ENCODE peak calls at places on chromosome 2, in eight cellular contexts. I is stimulated activated CD4-positive, alpha-beta T cell treated with anti-CD3 and anti-CD28 coated beads, Interleukin-2, amount 100 ng/mL, for 48 hours; C is transverse colon; Y is BE2C; O is cardiac muscle cell; M is endothelial cell; E is ELF-1; S is WTC11. K is an unnamed sample.

GRCh38 chr2:46082531-46083485 is 214.4 kb upstream of the EPAS1 start:
- DNase-seq in C (peak; percentile 23), Y (no peak), E (no peak), M (no peak), S (no peak), I (no peak), O (peak; percentile 99), K (no peak)

GRCh38 chr2:157246212-157247067 is 11.1 kb upstream of the GALNT5 start:
- DNase-seq in Y (no peak), M (no peak), O (peak; percentile 70), C (no peak), S (peak; percentile 23), E (peak; percentile 31), I (no peak), K (peak; percentile 58)

GRCh38 chr2:60882971-60883753 is 1.8 kb downstream of the REL start:
- DNase-seq in Y (no peak), C (peak; percentile 24), I (no peak), E (no peak), O (peak; percentile 20), S (no peak), M (peak; percentile 8), K (no peak)

GRCh38 chr2:128789776-128790455 is 471.2 kb upstream of the HS6ST1 start:
- DNase-seq in I (no peak), C (no peak), O (no peak), E (no peak), M (no peak), S (no peak), Y (no peak), K (no peak)

GRCh38 chr2:238141541-238142318 is 3.3 kb downstream of the KLHL30 start:
- DNase-seq in E (no peak), C (peak; percentile 91), I (no peak), Y (no peak), O (no peak), S (no peak), M (no peak), K (peak; percentile 47)

GRCh38 chr2:10240161-10240681 is 62.5 kb upstream of the HPCAL1 start:
- DNase-seq in O (no peak), I (no peak), Y (no peak), M (no peak), E (no peak), S (peak; percentile 6), C (no peak), K (no peak)

GRCh38 chr2:38274286-38275276 is 102.5 kb downstream of the ATL2 start:
- DNase-seq in E (no peak), O (peak; percentile 89), Y (peak; percentile 55), M (peak; percentile 33), I (peak; percentile 21), S (no peak), C (no peak), K (peak; percentile 79)

GRCh38 chr2:128667391-128667790 is 348.7 kb upstream of the HS6ST1 start:
- DNase-seq in Y (no peak), E (no peak), M (no peak), I (no peak), S (no peak), O (no peak), C (no peak), K (no peak)

GRCh38 chr2:20589975-20590703 is 60.8 kb downstream of the HS1BP3 start:
- DNase-seq in S (no peak), M (no peak), E (no peak), I (no peak), C (peak; percentile 5), Y (no peak), O (no peak), K (no peak)

GRCh38 chr2:26942543-26943295 is 27.7 kb upstream of the MAPRE3 start:
- DNase-seq in E (peak; percentile 94), Y (peak; percentile 75), O (peak; percentile 74), I (peak; percentile 68), S (peak; percentile 87), M (peak; percentile 77), C (peak; percentile 66), K (peak; percentile 50)

GRCh38 chr2:197348721-197349337 is 38.2 kb upstream of the ANKRD44 start:
- DNase-seq in O (no peak), E (no peak), I (no peak), Y (no peak), C (no peak), S (no peak), M (no peak), K (no peak)

GRCh38 chr2:171590116-171590515 is 67.8 kb downstream of the CYBRD1 start:
- DNase-seq in S (no peak), I (no peak), M (no peak), E (no peak), O (no peak), C (no peak), Y (no peak), K (no peak)